ENCODE peak calls at places on chromosomes 7 and 10, in seven cellular contexts. One of them, this sample, is unnamed.

GRCh38 chr7:27814054-27814453 is 74.1 kb downstream of the TAX1BP1 start:
- DNase-seq in mesothelial cell of epicardium: no peak
- DNase-seq in pancreas: no peak
- DNase-seq in neural crest cell: no peak
- DNase-seq in endodermal cell: no peak
- DNase-seq in epithelial cell of esophagus: no peak
- DNase-seq in WERI-Rb-1: no peak
- DNase-seq in this sample: no peak

GRCh38 chr7:152108359-152108758 is 82.9 kb downstream of the GALNT11 start:
- DNase-seq in mesothelial cell of epicardium: no peak
- DNase-seq in pancreas: no peak
- DNase-seq in neural crest cell: no peak
- DNase-seq in endodermal cell: no peak
- DNase-seq in epithelial cell of esophagus: peak
- DNase-seq in WERI-Rb-1: no peak
- DNase-seq in this sample: no peak

GRCh38 chr7:2517004-2517403 is 2.6 kb upstream of the LFNG start:
- DNase-seq in mesothelial cell of epicardium: no peak
- DNase-seq in pancreas: no peak
- DNase-seq in neural crest cell: no peak
- DNase-seq in endodermal cell: no peak
- DNase-seq in epithelial cell of esophagus: peak
- DNase-seq in WERI-Rb-1: no peak
- DNase-seq in this sample: no peak

GRCh38 chr10:132381726-132382125 is 15.3 kb upstream of the PWWP2B start:
- DNase-seq in mesothelial cell of epicardium: no peak
- DNase-seq in pancreas: no peak
- DNase-seq in neural crest cell: no peak
- DNase-seq in endodermal cell: no peak
- DNase-seq in epithelial cell of esophagus: no peak
- DNase-seq in WERI-Rb-1: no peak
- DNase-seq in this sample: no peak

GRCh38 chr10:31315453-31315852 is 3.6 kb upstream of the ZEB1 start:
- DNase-seq in mesothelial cell of epicardium: no peak
- DNase-seq in pancreas: no peak
- DNase-seq in neural crest cell: no peak
- DNase-seq in endodermal cell: no peak
- DNase-seq in epithelial cell of esophagus: peak
- DNase-seq in WERI-Rb-1: no peak
- DNase-seq in this sample: no peak

GRCh38 chr10:103775786-103776185 is 79.6 kb downstream of the SH3PXD2A start:
- DNase-seq in mesothelial cell of epicardium: no peak
- DNase-seq in pancreas: no peak
- DNase-seq in neural crest cell: no peak
- DNase-seq in endodermal cell: no peak
- DNase-seq in epithelial cell of esophagus: no peak
- DNase-seq in WERI-Rb-1: no peak
- DNase-seq in this sample: no peak

GRCh38 chr10:102492983-102493382 is 9.5 kb downstream of the ACTR1A start:
- DNase-seq in mesothelial cell of epicardium: no peak
- DNase-seq in pancreas: no peak
- DNase-seq in neural crest cell: no peak
- DNase-seq in endodermal cell: no peak
- DNase-seq in epithelial cell of esophagus: peak
- DNase-seq in WERI-Rb-1: no peak
- DNase-seq in this sample: no peak

GRCh38 chr10:44552716-44553115 is 167.8 kb upstream of the CXCL12 start:
- DNase-seq in mesothelial cell of epicardium: no peak
- DNase-seq in pancreas: no peak
- DNase-seq in neural crest cell: no peak
- DNase-seq in endodermal cell: no peak
- DNase-seq in epithelial cell of esophagus: no peak
- DNase-seq in WERI-Rb-1: no peak
- DNase-seq in this sample: no peak

GRCh38 chr7:33707427-33707826 is 197.9 kb upstream of the BMPER start:
- DNase-seq in mesothelial cell of epicardium: no peak
- DNase-seq in pancreas: no peak
- DNase-seq in neural crest cell: no peak
- DNase-seq in endodermal cell: no peak
- DNase-seq in epithelial cell of esophagus: no peak
- DNase-seq in WERI-Rb-1: no peak
- DNase-seq in this sample: no peak

GRCh38 chr7:136911362-136911761 is 42.9 kb downstream of the CHRM2 start:
- DNase-seq in mesothelial cell of epicardium: no peak
- DNase-seq in pancreas: no peak
- DNase-seq in neural crest cell: no peak
- DNase-seq in endodermal cell: peak
- DNase-seq in epithelial cell of esophagus: peak
- DNase-seq in WERI-Rb-1: no peak
- DNase-seq in this sample: no peak

GRCh38 chr10:33100996-33101747 is 143.1 kb upstream of the ITGB1 start:
- DNase-seq in mesothelial cell of epicardium: no peak
- DNase-seq in pancreas: no peak
- DNase-seq in neural crest cell: no peak
- DNase-seq in endodermal cell: no peak
- DNase-seq in epithelial cell of esophagus: peak
- DNase-seq in WERI-Rb-1: no peak
- DNase-seq in this sample: no peak

GRCh38 chr10:16993186-16993585 is 136.4 kb downstream of the CUBN start:
- DNase-seq in mesothelial cell of epicardium: no peak
- DNase-seq in pancreas: no peak
- DNase-seq in neural crest cell: no peak
- DNase-seq in endodermal cell: no peak
- DNase-seq in epithelial cell of esophagus: no peak
- DNase-seq in WERI-Rb-1: no peak
- DNase-seq in this sample: no peak

GRCh38 chr10:70913546-70914240 is 25.3 kb upstream of the PCBD1 start:
- DNase-seq in mesothelial cell of epicardium: no peak
- DNase-seq in pancreas: peak
- DNase-seq in neural crest cell: no peak
- DNase-seq in endodermal cell: no peak
- DNase-seq in epithelial cell of esophagus: no peak
- DNase-seq in WERI-Rb-1: no peak
- DNase-seq in this sample: no peak

GRCh38 chr10:123611243-123611642 is 54.9 kb upstream of the GPR26 start:
- DNase-seq in mesothelial cell of epicardium: no peak
- DNase-seq in pancreas: no peak
- DNase-seq in neural crest cell: no peak
- DNase-seq in endodermal cell: no peak
- DNase-seq in epithelial cell of esophagus: no peak
- DNase-seq in WERI-Rb-1: no peak
- DNase-seq in this sample: no peak

GRCh38 chr7:29896685-29897411 is 90.5 kb downstream of the WIPF3 start:
- DNase-seq in mesothelial cell of epicardium: no peak
- DNase-seq in pancreas: no peak
- DNase-seq in neural crest cell: no peak
- DNase-seq in endodermal cell: no peak
- DNase-seq in epithelial cell of esophagus: no peak
- DNase-seq in WERI-Rb-1: no peak
- DNase-seq in this sample: no peak

GRCh38 chr7:121500659-121501058 is 104.6 kb upstream of the FAM3C start:
- DNase-seq in mesothelial cell of epicardium: no peak
- DNase-seq in pancreas: no peak
- DNase-seq in neural crest cell: no peak
- DNase-seq in endodermal cell: no peak
- DNase-seq in epithelial cell of esophagus: no peak
- DNase-seq in WERI-Rb-1: no peak
- DNase-seq in this sample: no peak

GRCh38 chr10:99450624-99451498 is 20.4 kb upstream of the GOT1 start:
- DNase-seq in mesothelial cell of epicardium: no peak
- DNase-seq in pancreas: no peak
- DNase-seq in neural crest cell: no peak
- DNase-seq in endodermal cell: no peak
- DNase-seq in epithelial cell of esophagus: no peak
- DNase-seq in WERI-Rb-1: peak
- DNase-seq in this sample: no peak

GRCh38 chr7:23353172-23353571 is 54.0 kb downstream of the MALSU1 start:
- DNase-seq in mesothelial cell of epicardium: no peak
- DNase-seq in pancreas: no peak
- DNase-seq in neural crest cell: no peak
- DNase-seq in endodermal cell: no peak
- DNase-seq in epithelial cell of esophagus: no peak
- DNase-seq in WERI-Rb-1: no peak
- DNase-seq in this sample: no peak

GRCh38 chr7:23358152-23358674 is 59.1 kb downstream of the MALSU1 start:
- DNase-seq in mesothelial cell of epicardium: no peak
- DNase-seq in pancreas: no peak
- DNase-seq in neural crest cell: no peak
- DNase-seq in endodermal cell: no peak
- DNase-seq in epithelial cell of esophagus: no peak
- DNase-seq in WERI-Rb-1: no peak
- DNase-seq in this sample: no peak

GRCh38 chr7:23356726-23357125 is 57.6 kb downstream of the MALSU1 start:
- DNase-seq in mesothelial cell of epicardium: no peak
- DNase-seq in pancreas: no peak
- DNase-seq in neural crest cell: no peak
- DNase-seq in endodermal cell: no peak
- DNase-seq in epithelial cell of esophagus: no peak
- DNase-seq in WERI-Rb-1: no peak
- DNase-seq in this sample: no peak

GRCh38 chr7:23356168-23356567 is 57.0 kb downstream of the MALSU1 start:
- DNase-seq in mesothelial cell of epicardium: no peak
- DNase-seq in pancreas: no peak
- DNase-seq in neural crest cell: no peak
- DNase-seq in endodermal cell: no peak
- DNase-seq in epithelial cell of esophagus: no peak
- DNase-seq in WERI-Rb-1: no peak
- DNase-seq in this sample: no peak

GRCh38 chr7:23357190-23358093 is 58.3 kb downstream of the MALSU1 start:
- DNase-seq in mesothelial cell of epicardium: no peak
- DNase-seq in pancreas: no peak
- DNase-seq in neural crest cell: no peak
- DNase-seq in endodermal cell: no peak
- DNase-seq in epithelial cell of esophagus: peak
- DNase-seq in WERI-Rb-1: no peak
- DNase-seq in this sample: no peak
- TF ChIP-seq CTCF in mesothelial cell of epicardium: peak
- TF ChIP-seq CTCF in pancreas: peak
- TF ChIP-seq CTCF in neural crest cell: peak
- TF ChIP-seq CTCF in endodermal cell: peak
- TF ChIP-seq CTCF in epithelial cell of esophagus: peak
- TF ChIP-seq CTCF in WERI-Rb-1: no peak
- TF ChIP-seq CTCF in this sample: peak

GRCh38 chr7:63117-63480 is 129.3 kb upstream of the FAM20C start:
- DNase-seq in mesothelial cell of epicardium: peak
- DNase-seq in pancreas: no peak
- DNase-seq in neural crest cell: no peak
- DNase-seq in endodermal cell: no peak
- DNase-seq in epithelial cell of esophagus: no peak
- DNase-seq in WERI-Rb-1: no peak
- DNase-seq in this sample: no peak

GRCh38 chr7:65554-65953 is 126.8 kb upstream of the FAM20C start:
- DNase-seq in mesothelial cell of epicardium: no peak
- DNase-seq in pancreas: no peak
- DNase-seq in neural crest cell: no peak
- DNase-seq in endodermal cell: no peak
- DNase-seq in epithelial cell of esophagus: peak
- DNase-seq in WERI-Rb-1: peak
- DNase-seq in this sample: no peak

GRCh38 chr7:64799-65430 is 127.5 kb upstream of the FAM20C start:
- DNase-seq in mesothelial cell of epicardium: no peak
- DNase-seq in pancreas: no peak
- DNase-seq in neural crest cell: no peak
- DNase-seq in endodermal cell: no peak
- DNase-seq in epithelial cell of esophagus: no peak
- DNase-seq in WERI-Rb-1: no peak
- DNase-seq in this sample: no peak

GRCh38 chr7:63521-64021 is 128.8 kb upstream of the FAM20C start:
- DNase-seq in mesothelial cell of epicardium: peak
- DNase-seq in pancreas: no peak
- DNase-seq in neural crest cell: no peak
- DNase-seq in endodermal cell: no peak
- DNase-seq in epithelial cell of esophagus: no peak
- DNase-seq in WERI-Rb-1: no peak
- DNase-seq in this sample: no peak

DNA sequence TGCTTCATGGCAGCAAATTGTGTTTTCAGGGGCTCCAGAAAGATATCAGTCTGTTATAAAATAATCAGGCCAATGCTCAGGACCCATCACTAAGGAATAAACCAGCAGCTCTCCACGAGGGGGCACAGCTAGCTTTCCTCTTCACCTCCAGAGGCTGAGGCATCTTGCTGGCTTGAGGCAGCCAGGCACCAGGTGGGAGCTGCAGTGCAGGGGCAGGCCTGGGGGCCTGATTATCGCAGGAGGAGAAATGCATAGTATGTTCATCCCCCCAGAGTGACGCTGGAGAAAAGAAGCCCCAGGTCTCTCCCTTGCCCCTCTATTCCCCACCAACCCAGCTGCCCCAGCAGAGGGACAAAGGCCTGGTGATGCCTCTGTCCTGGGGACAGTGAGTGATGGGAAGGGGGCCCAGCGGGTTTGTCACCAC is 128.3 kb upstream of the FAM20C start:
- DNase-seq in mesothelial cell of epicardium: no peak
- DNase-seq in pancreas: no peak
- DNase-seq in neural crest cell: peak
- DNase-seq in endodermal cell: peak
- DNase-seq in epithelial cell of esophagus: peak
- DNase-seq in WERI-Rb-1: peak
- DNase-seq in this sample: no peak
- TF ChIP-seq CTCF in mesothelial cell of epicardium: peak
- TF ChIP-seq CTCF in pancreas: no peak
- TF ChIP-seq CTCF in neural crest cell: peak
- TF ChIP-seq CTCF in endodermal cell: peak
- TF ChIP-seq CTCF in epithelial cell of esophagus: peak
- TF ChIP-seq CTCF in WERI-Rb-1: peak
- TF ChIP-seq CTCF in this sample: peak

DNA sequence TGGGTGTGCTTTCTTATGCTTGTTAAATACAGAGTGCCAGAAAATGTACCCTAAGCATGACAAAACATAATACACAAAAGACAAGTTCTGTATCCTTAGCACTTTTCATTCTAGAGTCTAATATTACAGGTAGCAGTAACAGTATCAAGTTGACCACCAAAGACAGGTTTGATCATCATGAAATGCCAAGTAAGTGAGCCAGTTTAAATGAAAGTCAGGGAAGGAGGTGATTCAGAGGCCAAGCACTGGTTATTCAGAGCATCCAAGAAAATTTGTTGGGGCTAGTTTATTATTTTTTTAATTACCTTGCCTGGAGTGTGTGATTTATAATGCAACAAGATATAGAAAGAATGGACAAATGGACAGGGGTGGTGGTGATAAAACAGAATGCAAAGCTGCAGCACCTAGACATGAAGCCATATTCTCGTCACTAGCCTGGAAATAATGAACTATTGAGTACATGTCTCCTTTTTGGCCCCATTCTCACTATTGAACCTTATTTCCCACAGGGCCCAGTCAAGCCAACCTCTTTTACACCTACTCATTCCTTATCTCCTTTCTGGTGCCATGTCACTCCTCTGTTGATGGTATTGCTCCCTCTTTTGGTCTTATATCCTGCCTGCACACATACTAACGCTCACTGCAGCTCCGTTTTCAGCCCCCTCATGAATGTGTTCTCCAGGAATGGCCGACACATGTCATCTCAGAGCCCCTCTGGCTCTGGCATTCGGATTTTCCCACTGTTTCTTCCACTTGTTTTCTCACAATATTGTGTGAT is 78.6 kb upstream of the GLCCI1 start:
- DNase-seq in mesothelial cell of epicardium: no peak
- DNase-seq in pancreas: no peak
- DNase-seq in neural crest cell: no peak
- DNase-seq in endodermal cell: peak
- DNase-seq in epithelial cell of esophagus: peak
- DNase-seq in WERI-Rb-1: no peak
- DNase-seq in this sample: no peak
- TF ChIP-seq CTCF in mesothelial cell of epicardium: no peak
- TF ChIP-seq CTCF in pancreas: no peak
- TF ChIP-seq CTCF in neural crest cell: no peak
- TF ChIP-seq CTCF in endodermal cell: peak
- TF ChIP-seq CTCF in epithelial cell of esophagus: no peak
- TF ChIP-seq CTCF in WERI-Rb-1: peak
- TF ChIP-seq CTCF in this sample: no peak

GRCh38 chr10:43137701-43137970 is 609 bp upstream of the CSGALNACT2 start:
- DNase-seq in mesothelial cell of epicardium: no peak
- DNase-seq in pancreas: no peak
- DNase-seq in neural crest cell: peak
- DNase-seq in endodermal cell: peak
- DNase-seq in epithelial cell of esophagus: peak
- DNase-seq in WERI-Rb-1: peak
- DNase-seq in this sample: no peak
- TF ChIP-seq CTCF in mesothelial cell of epicardium: no peak
- TF ChIP-seq CTCF in pancreas: no peak
- TF ChIP-seq CTCF in neural crest cell: no peak
- TF ChIP-seq CTCF in endodermal cell: no peak
- TF ChIP-seq CTCF in epithelial cell of esophagus: no peak
- TF ChIP-seq CTCF in WERI-Rb-1: no peak
- TF ChIP-seq CTCF in this sample: no peak

This sample was measured in D721Med.